ENCODE peak calls at places on chromosomes 7 and 10, in five cellular contexts. Y is ovary, M is fibroblast of lung, S is kidney, B is HCT116. C is an unnamed sample. For H3K36me3, the result is how much of the 10 kb centered on the place peaks cover.

GRCh38 chr7:25124485-25125136 is 449 bp downstream of the CYCS start:
- DNase-seq in Y (no peak), M (peak), B (no peak), S (no peak), C (no peak)

GRCh38 chr10:79938728-79939380 is 10.1 kb downstream of the SFTPD start:
- DNase-seq in S (no peak), M (no peak), Y (no peak), B (no peak), C (no peak)

GRCh38 chr10:11548763-11549089 is 62.7 kb downstream of the USP6NL start:
- DNase-seq in Y (no peak), M (no peak), S (no peak), B (no peak), C (no peak)

GRCh38 chr7:157715071-157715937 is 378.5 kb downstream of the DNAJB6 start:
- DNase-seq in S (no peak), B (no peak), Y (no peak), M (no peak), C (no peak)

GRCh38 chr7:79711660-79712059 is 258.2 kb upstream of the MAGI2 start:
- DNase-seq in S (no peak), Y (no peak), B (no peak), M (no peak), C (no peak)

GRCh38 chr10:132249824-132250375 is 57.9 kb downstream of the STK32C start:
- DNase-seq in B (no peak), M (no peak), Y (no peak), S (no peak), C (no peak)

GRCh38 chr7:139683137-139683871 is 94.5 kb downstream of the HIPK2 start:
- DNase-seq in Y (no peak), M (peak), B (no peak), S (no peak), C (no peak)

GRCh38 chr10:72079356-72079755 is 9.0 kb downstream of the SPOCK2 start:
- DNase-seq in Y (no peak), S (no peak), M (no peak), B (no peak), C (no peak)

GRCh38 chr7:2710901-2711551 is 23.0 kb downstream of the AMZ1 start:
- DNase-seq in Y (no peak), M (no peak), S (no peak), B (no peak), C (no peak)

GRCh38 chr7:123492485-123492884 is 41.9 kb downstream of the IQUB start:
- DNase-seq in Y (no peak), S (no peak), B (no peak), M (no peak), C (no peak)
- TF ChIP-seq CTCF in Y (no peak), S (peak), B (peak), M (no peak), C (no peak)

DNA sequence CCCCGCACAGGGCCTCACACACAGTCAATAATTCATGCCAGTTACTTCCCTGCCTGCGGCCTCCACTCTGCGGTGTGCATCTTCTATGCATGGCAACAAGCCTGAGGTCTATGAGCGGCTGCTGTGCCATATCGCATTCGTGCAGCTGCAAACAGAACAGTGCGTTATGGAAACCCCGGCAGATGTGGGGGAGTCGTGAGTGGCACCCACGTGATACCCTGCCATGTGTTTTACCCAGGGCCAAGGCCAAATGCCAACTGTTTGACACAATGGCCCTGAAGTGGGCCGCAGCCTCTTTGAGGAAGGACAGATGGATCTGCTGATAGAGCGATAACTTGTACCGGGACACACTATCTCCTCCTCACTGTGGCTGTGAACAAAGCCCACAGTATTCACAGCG is 13.3 kb downstream of the TNS3 start:
- DNase-seq in B (no peak), S (no peak), M (no peak), Y (no peak), C (no peak)
- H3K36me3 ChIP-seq in B (under half), S (under half), M (under half), Y (under half), C (under half)

GRCh38 chr7:99380823-99381663 is 6.5 kb downstream of the ARPC1B start:
- DNase-seq in B (no peak), S (peak), Y (no peak), M (no peak), C (no peak)
- H3K4me3 ChIP-seq in B (no peak), S (no peak), Y (no peak), M (no peak), C (no peak)

GRCh38 chr7:151714201-151714600 is 162.7 kb downstream of the PRKAG2 start:
- DNase-seq in S (no peak), M (no peak), B (no peak), Y (no peak), C (no peak)

GRCh38 chr7:151710121-151710640 is 166.7 kb downstream of the PRKAG2 start:
- DNase-seq in B (no peak), Y (no peak), M (no peak), S (no peak), C (no peak)

GRCh38 chr7:151710646-151711434 is 166.1 kb downstream of the PRKAG2 start:
- DNase-seq in S (no peak), M (no peak), Y (no peak), B (no peak), C (no peak)

GRCh38 chr7:151711435-151711872 is 165.5 kb downstream of the PRKAG2 start:
- DNase-seq in S (no peak), Y (no peak), M (no peak), B (no peak), C (no peak)

DNA sequence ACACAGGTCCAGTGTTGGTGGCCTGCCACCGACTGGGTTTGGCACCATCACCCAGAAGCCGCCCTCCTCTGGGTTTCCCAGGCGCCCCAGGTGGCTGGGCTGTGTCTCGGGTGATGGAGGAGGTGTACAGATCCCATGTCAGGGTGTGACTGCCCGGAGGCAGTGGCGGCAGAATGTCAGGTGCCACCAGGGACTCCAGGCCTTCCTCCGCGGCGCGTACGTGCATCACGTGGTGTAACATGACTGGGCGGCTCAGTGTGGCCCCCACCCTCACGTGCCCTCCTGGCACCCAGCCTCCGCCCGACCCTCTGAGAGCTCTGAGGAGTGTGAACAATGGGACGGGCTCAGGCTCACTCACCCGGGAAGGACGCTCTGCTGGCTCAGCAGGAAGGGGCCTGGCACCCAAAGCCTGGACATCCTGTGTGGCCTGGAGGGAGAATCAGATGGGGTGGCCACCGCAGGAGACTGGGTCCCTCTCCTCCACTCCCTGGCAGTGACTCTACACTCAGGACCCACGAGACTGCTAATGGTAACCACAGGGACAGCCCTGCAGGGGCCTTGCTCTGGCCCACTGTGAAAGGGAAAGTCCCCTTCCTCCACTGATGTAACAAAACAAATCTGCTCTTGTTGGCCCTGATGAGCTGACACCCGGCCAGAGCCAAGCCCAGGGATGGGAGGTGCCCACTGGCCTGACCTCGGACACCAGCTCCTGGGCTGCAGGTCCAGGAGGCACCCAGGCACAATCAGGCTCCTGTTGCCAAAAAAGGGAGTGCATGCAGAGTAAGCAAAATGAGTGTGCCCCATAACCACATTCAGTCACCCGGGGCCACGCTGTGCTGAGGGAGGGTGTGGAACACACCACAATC is 164.8 kb downstream of the PRKAG2 start:
- DNase-seq in Y (no peak), B (no peak), M (no peak), S (no peak), C (no peak)
- TF ChIP-seq CTCF in Y (no peak), B (no peak), M (no peak), S (no peak), C (no peak)

GRCh38 chr7:100682228-100682741 is 8.7 kb downstream of the GNB2 start:
- DNase-seq in B (no peak), M (no peak), S (peak), Y (peak), C (no peak)

GRCh38 chr7:100683659-100684533 is 10.2 kb downstream of the GIGYF1 start:
- DNase-seq in B (no peak), S (peak), Y (no peak), M (no peak), C (no peak)

GRCh38 chr7:100684534-100685042 is 9.5 kb downstream of the GIGYF1 start:
- DNase-seq in M (no peak), B (no peak), S (peak), Y (no peak), C (no peak)

GRCh38 chr7:100681491-100682227 is 8.1 kb downstream of the GNB2 start:
- DNase-seq in M (no peak), Y (no peak), S (peak), B (no peak), C (no peak)

GRCh38 chr7:100682991-100683658 is 9.6 kb downstream of the GNB2 start:
- DNase-seq in S (peak), M (no peak), B (no peak), Y (peak), C (no peak)
- H3K36me3 ChIP-seq in S (under half), M (under half), B (under half), Y (under half), C (half or more)

DNA sequence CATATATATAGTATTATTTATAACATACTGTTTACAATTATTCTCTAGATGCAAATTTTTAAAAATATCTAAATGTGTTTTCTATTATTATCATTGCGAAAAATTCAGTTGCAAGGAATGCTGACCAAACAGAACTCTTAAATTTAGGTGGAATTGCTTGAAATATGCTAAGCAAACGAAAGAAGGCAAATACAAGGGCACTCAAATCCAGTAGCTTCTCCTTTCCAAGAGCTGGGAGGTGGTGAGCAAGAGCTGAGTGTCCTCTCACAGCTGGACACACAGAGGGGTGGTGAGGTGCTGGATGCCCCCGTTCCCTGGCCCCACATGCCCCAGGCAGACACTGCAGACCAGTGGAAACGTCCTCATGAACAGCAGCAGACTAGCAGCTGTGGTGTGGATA is 166.0 kb downstream of the TAX1BP1 start:
- DNase-seq in B (no peak), M (no peak), Y (no peak), S (no peak), C (no peak)
- H3K4me3 ChIP-seq in B (no peak), M (no peak), Y (no peak), S (no peak), C (no peak)

DNA sequence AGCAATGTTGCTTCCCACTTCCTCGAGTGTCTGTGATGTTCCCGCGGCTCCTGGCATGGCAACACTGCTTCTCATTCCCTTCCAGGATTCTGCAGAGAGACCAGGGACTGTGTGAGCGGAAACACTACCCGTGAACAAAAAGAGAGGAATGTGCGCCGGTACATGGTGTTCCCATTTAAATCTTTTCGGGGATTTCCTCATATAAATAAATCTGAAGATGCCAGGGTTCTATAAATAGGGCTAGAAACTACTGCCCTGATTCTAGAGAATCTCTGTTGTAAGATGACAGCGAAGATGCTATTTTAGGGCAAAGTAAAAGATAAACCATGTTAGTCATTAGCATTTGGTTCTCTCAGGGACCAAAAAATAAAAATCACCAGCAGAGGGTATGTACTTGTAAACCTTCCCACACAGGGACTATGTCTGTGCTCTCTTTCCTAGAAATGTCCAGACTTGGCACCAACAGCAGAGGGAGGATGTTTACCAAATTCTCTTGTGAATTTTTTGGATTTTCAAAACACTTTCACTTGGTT is 92.2 kb upstream of the DDC start:
- DNase-seq in B (no peak), M (peak), S (peak), Y (peak), C (peak)
- TF ChIP-seq CTCF in B (no peak), M (no peak), S (no peak), Y (no peak), C (peak)

C was measured in BJ.